ENCODE peak calls at places on chromosomes 5 and 9, in six cellular contexts. H is HS-27A; Z is vagina; O is D341Med; E is heart left ventricle; I is effector memory CD8-positive, alpha-beta T cell. T is an unnamed sample.

GRCh38 chr9:61668846-61669245 is 479.0 kb downstream of the SPATA31A7 start:
- DNase-seq in O (peak; percentile 1), Z (peak; percentile 81), E (no peak), I (no peak), H (no peak), T (no peak)

GRCh38 chr5:135517631-135518030 is 18.1 kb downstream of the NEUROG1 start:
- DNase-seq in I (no peak), Z (no peak), O (no peak), H (no peak), E (no peak), T (no peak)

GRCh38 chr5:169544264-169544950 is 39.2 kb upstream of the SPDL1 start:
- DNase-seq in O (no peak), I (no peak), Z (no peak), E (no peak), H (no peak), T (no peak)

GRCh38 chr9:84563691-84564090 is 105.8 kb upstream of the NTRK2 start:
- DNase-seq in O (no peak), H (no peak), Z (no peak), E (no peak), I (no peak), T (no peak)

GRCh38 chr9:105187781-105188180 is 56.7 kb upstream of the SLC44A1 start:
- DNase-seq in O (no peak), I (no peak), Z (no peak), H (peak; percentile 45), E (no peak), T (no peak)

GRCh38 chr9:99154356-99154755 is 49.4 kb downstream of the TGFBR1 start:
- DNase-seq in I (no peak), O (peak; percentile 37), E (no peak), H (no peak), Z (no peak), T (no peak)

GRCh38 chr9:126020836-126021235 is 273.7 kb downstream of the PBX3 start:
- DNase-seq in O (no peak), H (no peak), I (no peak), Z (no peak), E (peak; percentile 14), T (no peak)

GRCh38 chr5:140549237-140550144 is 2.0 kb downstream of the EIF4EBP3 start:
- DNase-seq in H (no peak), Z (no peak), O (no peak), I (no peak), E (peak; percentile 66), T (peak; percentile 75)

GRCh38 chr9:93941493-93941892 is 13.7 kb downstream of the BARX1 start:
- DNase-seq in O (no peak), Z (no peak), H (no peak), I (no peak), E (no peak), T (no peak)

GRCh38 chr9:36034911-36035490 is 1.7 kb upstream of the RECK start:
- DNase-seq in I (no peak), O (no peak), E (no peak), H (no peak), Z (no peak), T (no peak)

GRCh38 chr5:102283111-102283797 is 12.8 kb downstream of the SLCO4C1 start:
- DNase-seq in I (no peak), H (no peak), O (no peak), Z (no peak), E (no peak), T (no peak)

GRCh38 chr9:93121316-93122241 is 12.5 kb downstream of the NINJ1 start:
- DNase-seq in Z (no peak), H (no peak), I (no peak), E (peak; percentile 28), O (no peak), T (peak; percentile 53)

GRCh38 chr9:3244963-3245653 is 280.7 kb downstream of the RFX3 start:
- DNase-seq in E (no peak), Z (no peak), O (no peak), H (no peak), I (no peak), T (no peak)

GRCh38 chr5:116576043-116576713 is 1.6 kb upstream of the SEMA6A start:
- DNase-seq in Z (no peak), O (peak; percentile 92), E (peak; percentile 63), I (no peak), H (no peak), T (peak; percentile 79)

GRCh38 chr5:80963966-80964481 is 3.9 kb downstream of the RASGRF2 start:
- DNase-seq in Z (no peak), I (no peak), E (no peak), H (peak; percentile 23), O (no peak), T (no peak)

GRCh38 chr5:52134013-52134650 is 653.6 kb upstream of the ITGA1 start:
- DNase-seq in E (no peak), H (no peak), Z (no peak), I (no peak), O (no peak), T (no peak)

GRCh38 chr5:53782620-53783019 is 222.2 kb downstream of the NDUFS4 start:
- DNase-seq in O (no peak), Z (no peak), H (no peak), E (no peak), I (no peak), T (no peak)

T was measured in psoas muscle.